ENCODE peak calls at places on chromosomes 11 and 22, in ten cellular contexts. One of them, this sample, is unnamed.
A peak's percentile ranks its signal among the peaks of the same experiment; 100 is the strongest.

GRCh38 chr11:113698515-113698914 is 7.6 kb downstream of the TMPRSS5 start:
- DNase-seq in adrenal gland: no peak
- DNase-seq in lung: no peak
- DNase-seq in Calu3: no peak
- DNase-seq in psoas muscle: no peak
- DNase-seq in H9: no peak
- DNase-seq in natural killer cell: no peak
- DNase-seq in AG09319: no peak
- DNase-seq in RWPE1: no peak
- DNase-seq in progenitor cell of endocrine pancreas: no peak
- DNase-seq in this sample: no peak

GRCh38 chr22:23401910-23402274 is 178.2 kb downstream of the IGLL1 start:
- DNase-seq in AG09319: no peak
- DNase-seq in RWPE1: no peak
- DNase-seq in psoas muscle: no peak
- DNase-seq in H9: no peak
- DNase-seq in adrenal gland: no peak
- DNase-seq in lung: no peak
- DNase-seq in progenitor cell of endocrine pancreas: no peak
- DNase-seq in natural killer cell: no peak
- DNase-seq in Calu3: no peak
- DNase-seq in this sample: no peak

GRCh38 chr11:8686325-8686724 is 3.7 kb downstream of the RPL27A start:
- DNase-seq in RWPE1: no peak
- DNase-seq in H9: no peak
- DNase-seq in adrenal gland: no peak
- DNase-seq in AG09319: no peak
- DNase-seq in psoas muscle: no peak
- DNase-seq in natural killer cell: no peak
- DNase-seq in progenitor cell of endocrine pancreas: no peak
- DNase-seq in Calu3: no peak
- DNase-seq in lung: no peak
- DNase-seq in this sample: no peak

GRCh38 chr11:32829157-32829679 is 509 bp upstream of the PRRG4 start:
- DNase-seq in adrenal gland: no peak
- DNase-seq in H9: no peak
- DNase-seq in RWPE1: no peak
- DNase-seq in progenitor cell of endocrine pancreas: no peak
- DNase-seq in psoas muscle: no peak
- DNase-seq in natural killer cell: no peak
- DNase-seq in Calu3: no peak
- DNase-seq in lung: no peak
- DNase-seq in AG09319: no peak
- DNase-seq in this sample: no peak

GRCh38 chr22:32754413-32755041 is 47.0 kb upstream of the TIMP3 start:
- DNase-seq in progenitor cell of endocrine pancreas: no peak
- DNase-seq in Calu3: peak; percentile 15
- DNase-seq in adrenal gland: peak; percentile 18
- DNase-seq in AG09319: no peak
- DNase-seq in psoas muscle: peak; percentile 65
- DNase-seq in lung: no peak
- DNase-seq in RWPE1: peak; percentile 29
- DNase-seq in natural killer cell: no peak
- DNase-seq in H9: no peak
- DNase-seq in this sample: no peak

GRCh38 chr11:88414385-88414861 is 76.9 kb upstream of the CTSC start:
- DNase-seq in RWPE1: peak; percentile 13
- DNase-seq in H9: no peak
- DNase-seq in AG09319: no peak
- DNase-seq in Calu3: peak; percentile 18
- DNase-seq in lung: peak; percentile 42
- DNase-seq in adrenal gland: peak; percentile 56
- DNase-seq in natural killer cell: no peak
- DNase-seq in progenitor cell of endocrine pancreas: no peak
- DNase-seq in psoas muscle: no peak
- DNase-seq in this sample: no peak

GRCh38 chr11:133118563-133119303 is 413.6 kb downstream of the OPCML start:
- DNase-seq in psoas muscle: no peak
- DNase-seq in H9: no peak
- DNase-seq in natural killer cell: no peak
- DNase-seq in AG09319: no peak
- DNase-seq in lung: no peak
- DNase-seq in Calu3: no peak
- DNase-seq in RWPE1: no peak
- DNase-seq in progenitor cell of endocrine pancreas: no peak
- DNase-seq in adrenal gland: no peak
- DNase-seq in this sample: no peak

GRCh38 chr11:106503901-106504300 is 426.4 kb downstream of the AASDHPPT start:
- DNase-seq in progenitor cell of endocrine pancreas: no peak
- DNase-seq in psoas muscle: no peak
- DNase-seq in AG09319: no peak
- DNase-seq in RWPE1: no peak
- DNase-seq in H9: no peak
- DNase-seq in Calu3: no peak
- DNase-seq in natural killer cell: no peak
- DNase-seq in lung: no peak
- DNase-seq in adrenal gland: no peak
- DNase-seq in this sample: no peak

GRCh38 chr11:18727499-18728236 is 1.7 kb upstream of the IGSF22 start:
- DNase-seq in lung: no peak
- DNase-seq in progenitor cell of endocrine pancreas: peak; percentile 34
- DNase-seq in natural killer cell: no peak
- DNase-seq in RWPE1: peak; percentile 51
- DNase-seq in AG09319: no peak
- DNase-seq in psoas muscle: no peak
- DNase-seq in H9: peak; percentile 80
- DNase-seq in Calu3: peak; percentile 57
- DNase-seq in adrenal gland: peak; percentile 45
- DNase-seq in this sample: no peak

GRCh38 chr11:78773077-78773476 is 198.4 kb upstream of the NARS2 start:
- DNase-seq in psoas muscle: no peak
- DNase-seq in natural killer cell: no peak
- DNase-seq in H9: no peak
- DNase-seq in Calu3: no peak
- DNase-seq in AG09319: no peak
- DNase-seq in lung: no peak
- DNase-seq in RWPE1: no peak
- DNase-seq in adrenal gland: no peak
- DNase-seq in progenitor cell of endocrine pancreas: no peak
- DNase-seq in this sample: no peak

DNA sequence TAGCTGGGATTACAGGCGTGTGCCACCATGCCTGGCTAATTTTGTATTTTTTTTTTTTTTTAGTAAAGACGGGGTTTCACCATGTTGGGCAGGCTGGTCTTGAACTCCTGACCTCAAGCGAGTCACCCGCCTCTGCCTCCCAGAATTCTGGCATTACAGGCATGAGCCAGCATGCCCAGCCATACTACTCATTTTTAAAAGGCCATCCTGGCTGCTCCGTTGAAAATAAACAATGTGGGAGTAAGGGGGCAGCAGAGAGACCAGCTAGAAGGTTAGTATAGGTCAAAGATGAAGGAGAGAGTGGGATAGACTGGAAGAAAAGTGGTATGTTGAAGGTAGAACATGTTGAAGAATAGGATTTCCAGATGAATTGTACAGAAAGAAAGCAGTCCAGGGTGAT is 17.6 kb upstream of the LIN7C start:
- DNase-seq in progenitor cell of endocrine pancreas: no peak
- DNase-seq in AG09319: no peak
- DNase-seq in natural killer cell: no peak
- DNase-seq in adrenal gland: no peak
- DNase-seq in Calu3: no peak
- DNase-seq in RWPE1: peak; percentile 13
- DNase-seq in lung: no peak
- DNase-seq in H9: peak; percentile 73
- DNase-seq in psoas muscle: no peak
- DNase-seq in this sample: no peak
- TF ChIP-seq CTCF in progenitor cell of endocrine pancreas: peak; percentile 33
- TF ChIP-seq CTCF in AG09319: no peak
- TF ChIP-seq CTCF in natural killer cell: no peak
- TF ChIP-seq CTCF in adrenal gland: no peak
- TF ChIP-seq CTCF in Calu3: no peak
- TF ChIP-seq CTCF in RWPE1: no peak
- TF ChIP-seq CTCF in lung: no peak
- TF ChIP-seq CTCF in H9: peak; percentile 68
- TF ChIP-seq CTCF in psoas muscle: no peak
- TF ChIP-seq CTCF in this sample: no peak

GRCh38 chr11:69317401-69318092 is 23.6 kb downstream of the MYEOV start:
- DNase-seq in lung: no peak
- DNase-seq in progenitor cell of endocrine pancreas: no peak
- DNase-seq in RWPE1: no peak
- DNase-seq in adrenal gland: no peak
- DNase-seq in Calu3: no peak
- DNase-seq in natural killer cell: no peak
- DNase-seq in H9: no peak
- DNase-seq in AG09319: no peak
- DNase-seq in psoas muscle: no peak
- DNase-seq in this sample: no peak
- TF ChIP-seq CTCF in lung: no peak
- TF ChIP-seq CTCF in progenitor cell of endocrine pancreas: no peak
- TF ChIP-seq CTCF in RWPE1: no peak
- TF ChIP-seq CTCF in adrenal gland: no peak
- TF ChIP-seq CTCF in Calu3: no peak
- TF ChIP-seq CTCF in natural killer cell: no peak
- TF ChIP-seq CTCF in H9: no peak
- TF ChIP-seq CTCF in AG09319: no peak
- TF ChIP-seq CTCF in psoas muscle: no peak
- TF ChIP-seq CTCF in this sample: no peak

GRCh38 chr11:75241036-75241905 is 697 bp downstream of the TPBGL start:
- DNase-seq in H9: peak; percentile 90
- DNase-seq in lung: peak; percentile 83
- DNase-seq in psoas muscle: peak; percentile 84
- DNase-seq in Calu3: peak; percentile 93
- DNase-seq in AG09319: peak; percentile 54
- DNase-seq in progenitor cell of endocrine pancreas: peak; percentile 92
- DNase-seq in adrenal gland: peak; percentile 80
- DNase-seq in natural killer cell: peak; percentile 90
- DNase-seq in RWPE1: peak; percentile 86
- DNase-seq in this sample: peak; percentile 86
- TF ChIP-seq CTCF in H9: peak; percentile 77
- TF ChIP-seq CTCF in lung: peak; percentile 99
- TF ChIP-seq CTCF in psoas muscle: peak; percentile 95
- TF ChIP-seq CTCF in Calu3: peak; percentile 93
- TF ChIP-seq CTCF in AG09319: peak; percentile 40
- TF ChIP-seq CTCF in progenitor cell of endocrine pancreas: peak; percentile 96
- TF ChIP-seq CTCF in adrenal gland: no peak
- TF ChIP-seq CTCF in natural killer cell: peak; percentile 87
- TF ChIP-seq CTCF in RWPE1: peak; percentile 97
- TF ChIP-seq CTCF in this sample: no peak

DNA sequence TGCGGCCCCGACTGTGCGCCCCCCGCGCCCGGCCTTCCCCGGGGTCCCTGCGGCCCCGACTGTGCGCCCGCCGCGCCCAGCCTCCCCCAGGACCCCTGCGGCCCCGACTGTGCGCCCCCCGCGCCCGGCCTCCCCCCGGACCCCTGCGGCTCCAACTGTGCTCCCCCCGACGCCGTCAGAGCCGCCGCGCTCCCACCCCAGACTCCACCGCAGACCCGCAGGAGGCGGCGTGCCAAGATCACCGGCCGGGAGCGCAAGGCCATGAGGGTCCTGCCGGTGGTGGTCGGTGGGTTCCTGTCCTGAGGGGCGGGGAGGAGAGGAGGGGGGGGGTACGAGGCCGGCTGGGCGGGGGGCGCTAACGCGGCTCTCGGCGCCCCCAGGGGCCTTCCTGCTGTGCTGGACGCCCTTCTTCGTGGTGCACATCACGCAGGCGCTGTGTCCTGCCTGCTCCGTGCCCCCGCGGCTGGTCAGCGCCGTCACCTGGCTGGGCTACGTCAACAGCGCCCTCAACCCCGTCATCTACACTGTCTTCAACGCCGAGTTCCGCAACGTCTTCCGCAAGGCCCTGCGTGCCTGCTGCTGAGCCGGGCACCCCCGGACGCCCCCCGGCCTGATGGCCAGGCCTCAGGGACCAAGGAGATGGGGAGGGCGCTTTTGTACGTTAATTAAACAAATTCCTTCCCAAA is 3.1 kb downstream of the DRD4 start:
- DNase-seq in natural killer cell: no peak
- DNase-seq in progenitor cell of endocrine pancreas: no peak
- DNase-seq in AG09319: no peak
- DNase-seq in H9: peak; percentile 54
- DNase-seq in psoas muscle: no peak
- DNase-seq in RWPE1: no peak
- DNase-seq in adrenal gland: no peak
- DNase-seq in Calu3: no peak
- DNase-seq in lung: no peak
- DNase-seq in this sample: no peak
- TF ChIP-seq CTCF in natural killer cell: no peak
- TF ChIP-seq CTCF in progenitor cell of endocrine pancreas: no peak
- TF ChIP-seq CTCF in AG09319: no peak
- TF ChIP-seq CTCF in H9: no peak
- TF ChIP-seq CTCF in psoas muscle: no peak
- TF ChIP-seq CTCF in RWPE1: no peak
- TF ChIP-seq CTCF in adrenal gland: no peak
- TF ChIP-seq CTCF in Calu3: no peak
- TF ChIP-seq CTCF in lung: no peak
- TF ChIP-seq CTCF in this sample: no peak

DNA sequence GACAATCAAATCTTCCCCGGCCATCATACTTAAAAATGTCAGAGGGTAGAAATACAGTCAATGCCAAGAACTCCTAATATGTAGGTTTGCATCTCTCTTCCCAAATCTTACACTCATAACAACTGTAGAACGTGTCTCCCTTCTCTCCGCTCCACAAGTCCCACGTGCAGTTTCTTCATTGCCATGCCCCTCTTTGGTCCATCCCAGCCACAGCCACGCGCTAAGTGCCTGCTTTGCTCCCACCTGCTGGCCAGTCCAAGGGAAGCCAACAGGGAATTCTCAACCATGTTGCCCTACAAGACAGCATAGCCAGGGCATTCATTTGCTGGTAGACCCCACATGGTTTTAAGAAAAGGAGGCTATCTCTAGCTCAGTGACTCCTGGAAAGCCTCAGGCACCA is 420.6 kb upstream of the ISX start:
- DNase-seq in adrenal gland: no peak
- DNase-seq in psoas muscle: no peak
- DNase-seq in lung: no peak
- DNase-seq in progenitor cell of endocrine pancreas: no peak
- DNase-seq in H9: peak; percentile 69
- DNase-seq in Calu3: no peak
- DNase-seq in natural killer cell: no peak
- DNase-seq in AG09319: no peak
- DNase-seq in RWPE1: no peak
- DNase-seq in this sample: no peak
- TF ChIP-seq CTCF in adrenal gland: no peak
- TF ChIP-seq CTCF in psoas muscle: no peak
- TF ChIP-seq CTCF in lung: no peak
- TF ChIP-seq CTCF in progenitor cell of endocrine pancreas: no peak
- TF ChIP-seq CTCF in H9: peak; percentile 64
- TF ChIP-seq CTCF in Calu3: no peak
- TF ChIP-seq CTCF in natural killer cell: no peak
- TF ChIP-seq CTCF in AG09319: no peak
- TF ChIP-seq CTCF in RWPE1: no peak
- TF ChIP-seq CTCF in this sample: no peak

This sample was measured in activated B cell treated with CpG ODN at 0.5 μM for 24 hours.